ENCODE peak calls at places on chromosomes 6 and 20, in eight cellular contexts. Y is upper lobe of right lung, C is Peyer's patch, O is brain microvascular endothelial cell, P is GM06990, J is GM12865, Q is spleen, E is AG04450. K is an unnamed sample.

GRCh38 chr6:7125290-7125689 is 17.5 kb downstream of the RREB1 start:
- DNase-seq in Y (no peak), J (no peak), E (no peak), C (no peak), Q (no peak), O (no peak), P (no peak), K (no peak)

GRCh38 chr6:144873653-144874378 is 588.7 kb downstream of the UTRN start:
- DNase-seq in J (no peak), P (no peak), Q (no peak), C (no peak), Y (no peak), E (no peak), O (peak), K (no peak)

GRCh38 chr20:40738976-40739375 is 49.9 kb upstream of the MAFB start:
- DNase-seq in C (no peak), E (no peak), Y (no peak), P (no peak), J (no peak), O (no peak), Q (no peak), K (no peak)

GRCh38 chr6:144849920-144850319 is 564.8 kb downstream of the UTRN start:
- DNase-seq in O (no peak), Q (no peak), J (no peak), E (no peak), Y (no peak), C (no peak), P (no peak), K (no peak)

GRCh38 chr20:59441306-59441705 is 140.9 kb downstream of the EDN3 start:
- DNase-seq in P (no peak), O (no peak), Q (no peak), Y (no peak), J (no peak), C (no peak), E (no peak), K (no peak)

GRCh38 chr6:42696526-42697267 is 25.7 kb downstream of the PRPH2 start:
- DNase-seq in P (no peak), Y (no peak), O (peak), J (no peak), Q (no peak), E (no peak), C (no peak), K (no peak)

GRCh38 chr6:108080010-108080780 is 5.7 kb upstream of the OSTM1 start:
- DNase-seq in C (no peak), E (no peak), Y (no peak), O (peak), J (no peak), Q (no peak), P (no peak), K (no peak)

GRCh38 chr6:158452191-158452590 is 107.7 kb upstream of the TMEM181 start:
- DNase-seq in O (no peak), Y (no peak), E (no peak), P (no peak), J (no peak), Q (no peak), C (no peak), K (peak)

GRCh38 chr6:68240731-68241130 is 394.4 kb upstream of the ADGRB3 start:
- DNase-seq in O (no peak), Y (no peak), C (no peak), Q (no peak), E (no peak), J (no peak), P (no peak), K (no peak)

GRCh38 chr6:44202972-44203750 is 13.6 kb upstream of the MYMX start:
- DNase-seq in C (no peak), P (no peak), J (no peak), Q (no peak), O (no peak), Y (no peak), E (no peak), K (no peak)

GRCh38 chr6:119533603-119534279 is 184.2 kb upstream of the MAN1A1 start:
- DNase-seq in Y (no peak), P (peak), O (no peak), Q (no peak), J (peak), C (no peak), E (peak), K (peak)

GRCh38 chr6:109458774-109459531 is 3.4 kb upstream of the MICAL1 start:
- DNase-seq in P (no peak), Q (no peak), Y (no peak), E (no peak), O (no peak), J (peak), C (peak), K (no peak)

GRCh38 chr6:39335780-39336541 is 13.5 kb upstream of the KCNK16 start:
- DNase-seq in P (no peak), J (peak), C (no peak), E (no peak), O (peak), Y (no peak), Q (no peak), K (peak)

GRCh38 chr6:105509506-105510331 is 106.8 kb upstream of the PREP start:
- DNase-seq in O (peak), P (no peak), J (no peak), C (no peak), Q (no peak), Y (no peak), E (no peak), K (no peak)

GRCh38 chr6:129320892-129321291 is 389.1 kb downstream of the ARHGAP18 start:
- DNase-seq in Q (no peak), O (no peak), P (no peak), Y (no peak), J (no peak), C (no peak), E (no peak), K (no peak)

GRCh38 chr6:90285611-90286381 is 10.8 kb downstream of the BACH2 start:
- DNase-seq in E (peak), O (peak), C (peak), Q (peak), J (peak), Y (peak), P (peak), K (peak)

GRCh38 chr6:55841341-55841740 is 34.0 kb downstream of the BMP5 start:
- DNase-seq in O (no peak), J (peak), C (no peak), P (no peak), Q (no peak), E (no peak), Y (no peak), K (peak)

GRCh38 chr20:38617011-38617829 is 15.6 kb downstream of the ARHGAP40 start:
- DNase-seq in J (no peak), C (no peak), P (no peak), Y (no peak), E (no peak), O (peak), Q (no peak), K (peak)

GRCh38 chr6:168616807-168617756 is 176.1 kb downstream of the SMOC2 start:
- DNase-seq in Y (no peak), E (no peak), J (no peak), C (no peak), O (no peak), P (no peak), Q (no peak), K (no peak)

GRCh38 chr6:56349196-56349595 is 101.8 kb upstream of the COL21A1 start:
- DNase-seq in E (no peak), Y (no peak), J (no peak), P (no peak), Q (no peak), O (no peak), C (no peak), K (peak)

GRCh38 chr6:34536251-34536958 is 19.7 kb downstream of the SPDEF start:
- DNase-seq in Q (no peak), J (no peak), E (no peak), O (no peak), C (no peak), P (no peak), Y (no peak), K (peak)

GRCh38 chr6:168093071-168093505 is 14.1 kb upstream of the FRMD1 start:
- DNase-seq in C (no peak), Q (peak), O (no peak), Y (no peak), P (no peak), E (no peak), J (no peak), K (no peak)

GRCh38 chr6:137001287-137001976 is 43.3 kb downstream of the IL20RA start:
- DNase-seq in J (no peak), P (no peak), O (no peak), C (no peak), Y (no peak), E (no peak), Q (no peak), K (peak)

GRCh38 chr6:113414511-113414910 is 442.6 kb upstream of the MARCKS start:
- DNase-seq in Y (no peak), E (peak), J (peak), Q (no peak), C (no peak), P (no peak), O (peak), K (peak)

GRCh38 chr20:53736757-53737403 is 143.2 kb upstream of the ZNF217 start:
- DNase-seq in J (peak), P (no peak), E (no peak), C (no peak), O (peak), Y (no peak), Q (no peak), K (peak)

GRCh38 chr6:2344319-2344905 is 99.0 kb upstream of the GMDS start:
- DNase-seq in J (no peak), O (no peak), E (no peak), P (no peak), Y (no peak), C (no peak), Q (no peak), K (no peak)

GRCh38 chr6:105592329-105592728 is 189.4 kb upstream of the PREP start:
- DNase-seq in O (no peak), P (no peak), J (no peak), Y (no peak), Q (no peak), E (peak), C (no peak), K (peak)

GRCh38 chr20:42260216-42260615 is 642.0 kb upstream of the CHD6 start:
- DNase-seq in E (no peak), O (no peak), Y (no peak), Q (no peak), J (no peak), P (no peak), C (no peak), K (no peak)

GRCh38 chr6:67221226-67221625 is 1413.9 kb upstream of the ADGRB3 start:
- DNase-seq in Y (no peak), P (no peak), C (no peak), Q (no peak), E (no peak), O (no peak), J (no peak), K (peak)

GRCh38 chr6:142844065-142844755 is 100.8 kb downstream of the HIVEP2 start:
- DNase-seq in E (no peak), Q (no peak), Y (no peak), O (no peak), P (no peak), J (peak), C (no peak), K (no peak)

GRCh38 chr6:106974337-106974998 is at the start of gene CD24:
- DNase-seq in P (peak), J (peak), O (no peak), Q (peak), E (no peak), Y (peak), C (peak), K (no peak)

DNA sequence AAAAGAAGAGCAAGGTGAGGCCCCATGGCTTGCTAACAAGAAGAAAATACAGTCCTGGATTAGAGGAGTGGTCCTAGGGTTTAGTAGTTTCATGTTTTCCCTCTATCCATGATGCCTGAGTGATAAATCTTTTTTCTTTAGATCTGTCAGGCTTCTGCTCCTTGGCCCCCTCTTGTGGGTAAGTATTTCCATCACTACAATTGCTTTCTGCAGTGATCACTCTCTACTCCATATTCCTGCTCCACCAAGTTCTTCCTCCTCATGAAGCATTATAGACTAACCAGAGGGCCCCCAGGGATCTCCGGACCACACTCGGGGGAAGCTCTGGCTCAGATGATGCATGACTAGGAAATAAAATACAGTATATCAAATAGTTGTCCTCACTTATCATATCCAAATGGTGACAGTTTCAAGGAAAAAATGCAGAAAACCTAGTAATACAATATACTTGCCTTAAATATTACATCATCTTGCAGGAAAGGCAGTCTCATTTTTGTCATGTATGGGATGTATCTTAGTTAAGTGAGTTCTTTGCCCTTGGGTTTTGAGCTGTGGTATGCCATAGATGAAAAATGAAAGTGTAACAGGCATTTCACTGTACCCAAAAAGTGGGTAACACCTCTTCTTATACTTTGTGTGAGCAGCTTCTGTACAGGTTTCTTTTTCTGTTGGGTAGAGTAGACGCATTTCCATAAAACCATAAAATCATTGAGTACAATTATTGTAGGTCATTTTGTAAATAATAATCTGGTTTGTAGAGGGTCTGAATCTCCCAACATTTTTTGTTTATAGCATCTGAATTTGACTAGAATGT is 200.9 kb upstream of the EYA4 start:
- DNase-seq in J (peak), O (peak), Q (no peak), C (no peak), Y (no peak), P (peak), E (no peak), K (peak)
- TF ChIP-seq CTCF in J (peak), O (peak), Q (no peak), C (no peak), Y (peak), P (peak), E (peak), K (peak)

GRCh38 chr20:49635829-49636228 is 67.9 kb upstream of the PTGIS start:
- DNase-seq in P (no peak), J (no peak), Q (no peak), O (no peak), C (no peak), E (no peak), Y (no peak), K (no peak)
- H3K4me3 ChIP-seq in P (no peak), J (no peak), Q (no peak), O (no peak), C (no peak), E (no peak), Y (no peak), K (no peak)

GRCh38 chr20:49276895-49277785 is 717 bp downstream of the ZNFX1 start:
- DNase-seq in Y (peak), E (no peak), Q (peak), C (peak), P (peak), J (peak), O (no peak), K (no peak)
- TF ChIP-seq CTCF in Y (no peak), E (no peak), Q (no peak), C (no peak), P (no peak), J (no peak), O (no peak), K (peak)

GRCh38 chr6:31586013-31586412 is at the start of gene LST1:
- DNase-seq in C (no peak), J (no peak), O (no peak), P (no peak), E (no peak), Q (no peak), Y (peak), K (no peak)
- H3K4me3 ChIP-seq in C (no peak), J (peak), O (no peak), P (no peak), E (no peak), Q (peak), Y (peak), K (no peak)

DNA sequence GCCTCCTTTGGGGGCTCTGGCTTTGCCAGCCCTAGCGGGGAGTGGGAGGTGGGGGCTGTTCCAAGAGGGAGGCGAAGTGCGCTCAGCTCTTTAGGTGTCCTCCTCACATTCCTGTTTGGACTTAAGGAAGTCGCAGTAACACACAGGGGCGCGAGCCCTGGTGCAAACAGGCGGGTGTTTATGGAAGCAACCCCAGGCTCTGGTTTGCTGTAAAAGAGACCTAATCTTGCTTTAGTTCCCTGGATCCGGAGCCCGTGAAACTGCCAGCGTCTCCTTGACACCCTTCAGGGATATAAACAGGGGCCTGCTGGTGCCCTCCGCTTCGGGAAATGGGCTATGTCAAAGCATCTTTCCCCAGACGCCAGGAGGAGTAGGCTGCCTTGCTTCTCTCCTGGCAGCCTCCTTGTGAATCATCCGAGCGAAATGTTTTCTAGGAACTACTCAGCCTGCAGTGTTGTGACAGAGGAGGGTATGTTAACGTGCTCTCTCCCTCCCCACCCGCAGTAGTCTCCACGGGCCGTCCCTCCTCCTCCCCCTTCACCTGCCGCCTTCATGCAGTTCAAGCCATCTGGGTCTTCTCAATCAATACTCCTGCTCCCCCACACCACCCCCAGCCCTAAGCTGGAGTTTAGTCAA is 168.0 kb upstream of the LRFN2 start:
- DNase-seq in C (no peak), Q (no peak), J (no peak), O (peak), P (no peak), E (peak), Y (no peak), K (peak)
- TF ChIP-seq CTCF in C (no peak), Q (no peak), J (no peak), O (peak), P (no peak), E (no peak), Y (no peak), K (no peak)

K was measured in bronchial epithelial cell.